ENCODE peak calls at places on chromosomes 16 and 17, in ten cellular contexts. F is endothelial cell of umbilical vein; U is Peyer's patch; T is PC-3; V is stomach; Q is heart left ventricle; D is AG04450; S is CD8-positive, alpha-beta memory T cell; G is CD4-positive, alpha-beta T cell; L is upper lobe of right lung. N is an unnamed sample.

GRCh38 chr16:9159839-9160550 is 68.6 kb downstream of the HAPSTR1 start:
- DNase-seq in D (peak; percentile 39), V (peak; percentile 57), S (peak; percentile 35), L (peak; percentile 78), G (no peak), Q (no peak), T (peak; percentile 74), U (no peak), F (peak; percentile 44), N (no peak)

GRCh38 chr17:10681866-10682446 is 15.4 kb downstream of the SCO1 start:
- DNase-seq in T (no peak), Q (no peak), V (no peak), D (no peak), U (no peak), S (no peak), F (no peak), L (no peak), G (no peak), N (no peak)

GRCh38 chr16:87390641-87391323 is 1.4 kb upstream of the MAP1LC3B start:
- DNase-seq in D (no peak), T (no peak), V (no peak), Q (no peak), L (no peak), F (no peak), U (no peak), G (no peak), S (no peak), N (no peak)

GRCh38 chr16:77789085-77789611 is 784 bp downstream of the VAT1L start:
- DNase-seq in V (no peak), G (no peak), U (no peak), F (no peak), D (no peak), T (no peak), L (no peak), S (no peak), Q (no peak), N (no peak)

GRCh38 chr17:40346061-40346767 is 18.3 kb downstream of the GJD3 start:
- DNase-seq in F (peak; percentile 56), D (no peak), Q (no peak), G (no peak), U (no peak), T (no peak), L (no peak), V (no peak), S (no peak), N (no peak)

GRCh38 chr16:16143038-16143763 is 80.1 kb downstream of the ABCC6 start:
- DNase-seq in U (peak; percentile 26), D (no peak), G (no peak), S (no peak), L (no peak), V (no peak), F (no peak), T (peak; percentile 14), Q (no peak), N (peak; percentile 45)

GRCh38 chr17:65523411-65523810 is 38.0 kb downstream of the AXIN2 start:
- DNase-seq in G (no peak), F (no peak), S (peak; percentile 54), Q (no peak), U (no peak), T (peak; percentile 56), L (no peak), D (no peak), V (no peak), N (no peak)

GRCh38 chr17:43411369-43411677 is 12.5 kb downstream of the ARL4D start:
- DNase-seq in U (no peak), Q (no peak), T (no peak), G (no peak), L (no peak), V (no peak), S (no peak), F (no peak), D (no peak), N (no peak)

GRCh38 chr17:604719-605118 is 109.9 kb downstream of the VPS53 start:
- DNase-seq in G (no peak), L (no peak), V (no peak), F (peak; percentile 47), U (no peak), Q (no peak), D (no peak), S (no peak), T (no peak), N (no peak)

GRCh38 chr16:80932725-80933124 is 74.0 kb downstream of the CMC2 start:
- DNase-seq in F (peak; percentile 99), V (peak; percentile 28), Q (peak; percentile 81), L (no peak), S (no peak), D (no peak), U (no peak), T (peak; percentile 82), G (no peak), N (no peak)

GRCh38 chr17:78412403-78412802 is 34.0 kb downstream of the PGS1 start:
- DNase-seq in V (no peak), Q (no peak), F (no peak), U (no peak), G (no peak), T (peak; percentile 30), S (no peak), L (peak; percentile 87), D (no peak), N (peak; percentile 14)

GRCh38 chr17:7443499-7444485 is 1.1 kb upstream of the CHRNB1 start:
- DNase-seq in U (no peak), V (no peak), G (no peak), F (peak; percentile 14), T (peak; percentile 50), S (no peak), Q (no peak), L (no peak), D (no peak), N (no peak)

GRCh38 chr17:15479697-15480096 is 12.3 kb upstream of the CDRT4 start:
- DNase-seq in F (peak; percentile 75), D (no peak), V (no peak), L (no peak), U (no peak), T (peak; percentile 65), S (no peak), Q (no peak), G (no peak), N (no peak)

GRCh38 chr16:85980686-85981085 is 81.7 kb downstream of the IRF8 start:
- DNase-seq in F (no peak), V (no peak), G (no peak), L (no peak), Q (no peak), T (no peak), U (no peak), D (no peak), S (no peak), N (no peak)

GRCh38 chr16:85981826-85982562 is 83.0 kb downstream of the IRF8 start:
- DNase-seq in F (no peak), S (no peak), D (no peak), G (no peak), U (no peak), V (no peak), Q (no peak), T (no peak), L (no peak), N (no peak)

GRCh38 chr16:85979605-85980004 is 80.6 kb downstream of the IRF8 start:
- DNase-seq in L (no peak), T (no peak), S (no peak), V (no peak), Q (no peak), F (no peak), D (no peak), G (no peak), U (no peak), N (no peak)

GRCh38 chr16:85978291-85978775 is 79.4 kb downstream of the IRF8 start:
- DNase-seq in U (no peak), F (no peak), S (no peak), Q (no peak), T (no peak), G (no peak), L (peak; percentile 75), D (no peak), V (no peak), N (peak; percentile 52)

GRCh38 chr16:85978976-85979375 is 80.0 kb downstream of the IRF8 start:
- DNase-seq in L (no peak), Q (no peak), S (no peak), T (no peak), U (no peak), F (no peak), D (no peak), V (no peak), G (no peak), N (no peak)
- H3K27ac ChIP-seq in L (no peak overlapping the region), Q (no peak overlapping the region), S (no peak overlapping the region), T (no peak overlapping the region), U (no peak overlapping the region), F (no peak overlapping the region), D (no peak overlapping the region), V (no peak overlapping the region), G (no peak overlapping the region), N (no peak overlapping the region)

GRCh38 chr17:81840826-81841778 is 6.3 kb upstream of the PPP1R27 start:
- DNase-seq in T (no peak), V (peak; percentile 66), S (no peak), L (no peak), G (no peak), Q (no peak), U (no peak), F (no peak), D (no peak), N (peak; percentile 87)
- H3K27ac ChIP-seq in T (no peak overlapping the region), V (no peak overlapping the region), S (no peak overlapping the region), L (no peak overlapping the region), G (no peak overlapping the region), Q (peak overlapping the region; percentile 18), U (no peak overlapping the region), F (no peak overlapping the region), D (no peak overlapping the region), N (peak overlapping the region; percentile 97)

GRCh38 chr16:3364774-3365427 is 9.2 kb downstream of the OR2C1 start:
- DNase-seq in S (peak; percentile 88), U (peak; percentile 70), D (peak; percentile 83), Q (peak; percentile 97), V (peak; percentile 74), T (peak; percentile 90), L (peak; percentile 92), G (peak; percentile 79), F (peak; percentile 95), N (peak; percentile 95)
- H3K27ac ChIP-seq in S (peak overlapping the region; percentile 64), U (peak overlapping the region; percentile 84), D (peak overlapping the region; percentile 98), Q (peak overlapping the region; percentile 93), V (peak overlapping the region; percentile 60), T (peak overlapping the region; percentile 87), L (peak overlapping the region; percentile 78), G (peak overlapping the region; percentile 38), F (peak overlapping the region; percentile 71), N (peak overlapping the region; percentile 81)

DNA sequence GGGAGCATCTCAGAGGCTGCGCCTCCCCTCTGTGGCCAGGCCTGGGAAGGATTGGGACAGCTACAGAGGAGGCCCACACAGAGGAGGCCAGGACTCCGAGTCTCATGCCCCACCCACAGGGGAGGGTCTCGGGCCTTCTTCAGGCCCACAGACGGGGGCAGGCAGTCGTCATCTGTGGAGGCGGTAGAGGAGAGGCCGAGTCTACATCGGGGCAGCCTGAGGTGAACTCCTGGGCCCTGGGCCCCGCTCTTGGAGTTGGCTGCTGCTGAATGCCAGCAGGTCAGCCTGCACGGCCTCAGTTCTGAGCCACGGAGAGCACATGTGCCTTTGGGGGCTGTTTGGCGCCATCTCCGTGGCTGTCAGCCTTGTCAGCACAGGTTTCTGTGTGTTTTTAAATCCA is 8.1 kb upstream of the NUDT16L1 start:
- DNase-seq in G (no peak), V (no peak), S (no peak), Q (no peak), U (no peak), F (no peak), T (no peak), L (no peak), D (no peak), N (no peak)
- H3K27ac ChIP-seq in G (no peak overlapping the region), V (no peak overlapping the region), S (no peak overlapping the region), Q (no peak overlapping the region), U (no peak overlapping the region), F (no peak overlapping the region), T (no peak overlapping the region), L (no peak overlapping the region), D (no peak overlapping the region), N (peak overlapping the region; percentile 53)

N was measured in HL-60.